ENCODE peak calls at places on chromosomes 13 and 19, in four cellular contexts. O is H9, W is neuronal stem cell, C is IMR-90. Y is an unnamed sample.

GRCh38 chr19:5498817-5499535 is 43.8 kb downstream of the ZNRF4 start:
- DNase-seq in O (peak), W (peak), C (no peak), Y (no peak)

GRCh38 chr19:7862413-7862951 is 11.7 kb downstream of the PRR36 start:
- DNase-seq in O (peak), W (peak), C (peak), Y (peak)

GRCh38 chr19:50974702-50975555 is 5.5 kb upstream of the KLK6 start:
- DNase-seq in O (peak), W (no peak), C (no peak), Y (no peak)

GRCh38 chr19:795691-796581 is 1.3 kb upstream of the PTBP1 start:
- DNase-seq in O (peak), W (no peak), C (no peak), Y (no peak)

GRCh38 chr13:42807866-42808265 is 26.5 kb downstream of the FAM216B start:
- DNase-seq in O (no peak), W (no peak), C (peak), Y (no peak)

GRCh38 chr19:30441011-30441410 is 68.8 kb downstream of the ZNF536 start:
- DNase-seq in O (no peak), W (no peak), C (no peak), Y (no peak)

GRCh38 chr13:77810430-77810829 is 108.2 kb downstream of the EDNRB start:
- DNase-seq in O (no peak), W (no peak), C (peak), Y (peak)

GRCh38 chr13:36026556-36026955 is 104.6 kb downstream of the DCLK1 start:
- DNase-seq in O (no peak), W (no peak), C (no peak), Y (no peak)

GRCh38 chr19:45769821-45770191 is 754 bp upstream of the SIX5 start:
- DNase-seq in O (no peak), W (no peak), C (peak), Y (no peak)

GRCh38 chr13:103140001-103140671 is 73.9 kb upstream of the SLC10A2 start:
- DNase-seq in O (peak), W (no peak), C (no peak), Y (peak)

GRCh38 chr13:74796126-74796643 is 662.0 kb upstream of the KLF12 start:
- DNase-seq in O (no peak), W (no peak), C (no peak), Y (no peak)

GRCh38 chr19:48108997-48109782 is 1.4 kb downstream of the PLA2G4C start:
- DNase-seq in O (no peak), W (no peak), C (no peak), Y (no peak)

GRCh38 chr19:8149261-8150094 is at the start of gene FBN3:
- DNase-seq in O (peak), W (peak), C (no peak), Y (no peak)

GRCh38 chr13:100110269-100110668 is 21.4 kb downstream of the PCCA start:
- DNase-seq in O (no peak), W (no peak), C (no peak), Y (no peak)

GRCh38 chr19:48872884-48873475 is 759 bp downstream of the PPP1R15A start:
- DNase-seq in O (peak), W (peak), C (peak), Y (peak)

GRCh38 chr13:21203132-21203531 is 26.7 kb downstream of the MRPL57 start:
- DNase-seq in O (no peak), W (no peak), C (peak), Y (no peak)

GRCh38 chr19:33456076-33456844 is 65.3 kb downstream of the PEPD start:
- DNase-seq in O (no peak), W (no peak), C (no peak), Y (no peak)

GRCh38 chr13:112246731-112247470 is 129.3 kb upstream of the SPACA7 start:
- DNase-seq in O (no peak), W (no peak), C (no peak), Y (no peak)

GRCh38 chr13:96052655-96053002 is 572 bp downstream of the UGGT2 start:
- DNase-seq in O (no peak), W (no peak), C (peak), Y (peak)

GRCh38 chr19:12872941-12873890 is 8.0 kb downstream of the DNASE2 start:
- DNase-seq in O (peak), W (no peak), C (peak), Y (peak)

GRCh38 chr13:101399365-101399764 is 16.9 kb downstream of the NALCN start:
- DNase-seq in O (no peak), W (no peak), C (peak), Y (no peak)

GRCh38 chr19:56705939-56706338 is 34.4 kb upstream of the ZNF835 start:
- DNase-seq in O (no peak), W (no peak), C (no peak), Y (no peak)

GRCh38 chr19:14383556-14383897 is 2.3 kb downstream of the ADGRE5 start:
- DNase-seq in O (no peak), W (no peak), C (peak), Y (peak)
- H2BK120ac ChIP-seq in O (no peak), W (no peak), C (peak), Y (peak)

GRCh38 chr19:55145241-55145640 is 3.8 kb downstream of the TNNT1 start:
- DNase-seq in O (no peak), W (no peak), C (no peak), Y (no peak)

GRCh38 chr19:55146078-55146647 is 2.8 kb downstream of the TNNT1 start:
- DNase-seq in O (peak), W (no peak), C (no peak), Y (no peak)

GRCh38 chr19:55146648-55147218 is 2.3 kb downstream of the TNNT1 start:
- DNase-seq in O (peak), W (no peak), C (no peak), Y (no peak)

GRCh38 chr19:55149078-55150003 is at the start of gene TNNT1:
- DNase-seq in O (peak), W (no peak), C (no peak), Y (peak)

DNA sequence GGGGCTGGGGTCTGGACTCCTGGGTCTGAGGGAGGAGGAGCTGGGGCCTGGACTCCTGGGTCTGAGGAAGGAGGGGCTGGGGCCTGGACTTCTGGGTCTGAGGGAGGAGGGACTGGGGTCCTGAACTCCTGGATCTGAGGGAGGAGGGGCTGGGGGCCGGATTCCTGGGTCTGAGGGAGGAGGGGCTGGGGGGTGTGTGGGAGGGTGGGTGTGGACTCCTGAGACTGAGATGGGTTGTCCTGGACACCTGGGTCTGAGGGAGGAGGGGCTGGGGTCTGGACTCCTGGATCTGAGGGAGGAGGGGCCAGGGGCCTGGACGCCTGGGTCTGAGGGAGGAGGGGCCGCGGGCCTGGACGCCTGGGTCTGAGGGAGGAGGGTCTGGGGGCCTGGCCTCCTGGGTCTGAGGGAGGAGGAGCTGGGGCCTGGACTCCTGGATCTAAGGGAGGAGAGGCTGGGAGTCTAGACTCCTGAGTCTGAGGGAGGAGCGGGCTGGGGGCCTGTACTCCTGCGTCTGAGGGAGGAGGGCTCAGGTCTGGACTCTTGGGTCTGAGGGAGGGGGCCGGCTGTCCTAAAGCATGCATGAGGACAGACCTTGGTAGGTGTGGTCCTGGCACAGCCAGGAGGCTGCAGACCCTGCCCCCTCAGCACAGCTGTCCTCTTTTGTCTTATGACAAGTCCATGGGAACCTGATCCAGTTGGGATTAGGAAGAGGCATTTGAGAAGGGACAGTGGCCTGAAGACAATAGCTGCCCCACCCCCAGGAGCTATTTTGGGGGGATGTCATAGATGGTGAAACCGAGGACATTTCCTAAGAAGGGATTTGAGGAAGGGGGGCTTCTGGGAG is 1.4 kb downstream of the TNNT1 start:
- DNase-seq in O (peak), W (no peak), C (no peak), Y (no peak)
- H2BK120ac ChIP-seq in O (no peak), W (no peak), C (no peak), Y (no peak)

DNA sequence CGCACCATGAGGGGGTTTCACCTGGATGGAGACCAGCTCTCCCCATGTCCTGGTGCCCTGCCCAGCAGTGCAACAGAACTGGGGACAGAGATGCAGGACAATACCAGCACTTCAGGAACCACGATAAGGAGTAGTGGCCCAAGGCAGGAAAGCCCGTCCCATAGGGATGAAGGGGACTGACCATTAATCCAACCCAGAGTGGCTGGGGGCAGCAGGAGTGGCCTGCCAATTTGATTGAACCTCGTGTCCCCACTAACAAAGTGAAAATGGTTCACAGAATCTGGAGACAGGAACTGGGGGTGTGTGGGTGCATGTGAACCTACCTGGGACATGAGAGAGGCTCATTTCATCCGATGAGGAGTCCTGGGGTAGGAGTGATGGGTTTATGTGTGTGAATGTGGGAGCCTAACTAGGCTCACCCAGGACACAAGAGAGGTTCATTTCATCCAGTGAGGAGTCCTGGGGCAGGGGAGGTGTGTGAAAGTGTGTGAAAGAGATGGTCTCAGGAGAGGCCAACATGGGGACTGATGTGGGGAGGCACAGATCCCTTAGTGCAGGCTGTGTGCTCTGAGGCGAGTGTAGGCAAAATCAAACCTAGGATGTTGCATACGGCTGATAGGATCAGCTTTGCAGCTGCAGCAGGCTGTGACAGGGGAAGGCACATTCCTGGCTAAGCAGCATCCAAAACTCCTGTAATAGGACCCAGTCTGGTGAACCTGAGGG is 98.2 kb downstream of the ZNF429 start:
- DNase-seq in O (no peak), W (no peak), C (no peak), Y (no peak)
- H2BK120ac ChIP-seq in O (no peak), W (no peak), C (no peak), Y (peak)

DNA sequence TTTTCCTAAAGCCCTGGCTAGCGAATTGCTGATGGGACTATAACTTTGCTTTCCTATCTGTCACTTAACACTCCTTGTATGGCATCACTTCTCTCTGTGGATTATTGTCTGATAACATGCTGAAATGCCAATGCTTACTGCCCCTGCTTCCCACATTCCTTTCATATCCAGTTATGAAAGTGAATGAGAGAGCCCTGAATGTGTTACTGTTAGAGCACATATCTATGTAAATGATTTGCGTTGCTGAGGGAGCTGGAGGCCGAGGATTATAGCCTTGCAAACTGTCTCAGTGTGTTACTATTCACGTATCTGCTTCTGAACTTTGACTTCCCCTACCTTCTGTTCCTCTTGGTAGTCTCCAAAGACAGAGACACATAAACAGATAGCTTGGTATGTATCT is 37.8 kb downstream of the POLR1D start:
- DNase-seq in O (no peak), W (no peak), C (no peak), Y (no peak)
- H2BK120ac ChIP-seq in O (no peak), W (no peak), C (peak), Y (no peak)

DNA sequence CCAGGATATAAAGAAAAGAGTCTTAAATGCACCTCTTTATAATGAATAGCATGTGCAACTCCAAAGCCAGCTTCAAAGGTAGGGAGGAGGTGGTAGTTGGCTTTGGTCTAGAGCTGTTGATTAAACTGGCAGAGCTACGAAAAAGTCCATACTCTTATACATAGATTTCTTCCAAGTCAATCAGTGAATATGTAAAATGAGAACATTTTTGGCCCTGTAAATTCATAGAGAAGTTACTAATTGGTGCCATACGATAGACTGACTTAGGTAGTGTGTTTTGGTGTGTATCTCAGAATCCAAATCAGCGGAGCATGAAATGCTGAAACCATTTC is 17.2 kb upstream of the DPY19L3 start:
- DNase-seq in O (no peak), W (no peak), C (no peak), Y (no peak)
- H2BK120ac ChIP-seq in O (no peak), W (no peak), C (no peak), Y (no peak)

GRCh38 chr13:113929628-113930615 is 44.0 kb downstream of the C13orf46 start:
- DNase-seq in O (peak), W (no peak), C (no peak), Y (no peak)

GRCh38 chr13:113930711-113931637 is 42.9 kb downstream of the C13orf46 start:
- DNase-seq in O (peak), W (no peak), C (no peak), Y (no peak)

GRCh38 chr13:113927661-113928581 is 46.0 kb downstream of the C13orf46 start:
- DNase-seq in O (peak), W (no peak), C (peak), Y (peak)

GRCh38 chr13:113926951-113927660 is 46.8 kb downstream of the C13orf46 start:
- DNase-seq in O (peak), W (no peak), C (no peak), Y (no peak)

DNA sequence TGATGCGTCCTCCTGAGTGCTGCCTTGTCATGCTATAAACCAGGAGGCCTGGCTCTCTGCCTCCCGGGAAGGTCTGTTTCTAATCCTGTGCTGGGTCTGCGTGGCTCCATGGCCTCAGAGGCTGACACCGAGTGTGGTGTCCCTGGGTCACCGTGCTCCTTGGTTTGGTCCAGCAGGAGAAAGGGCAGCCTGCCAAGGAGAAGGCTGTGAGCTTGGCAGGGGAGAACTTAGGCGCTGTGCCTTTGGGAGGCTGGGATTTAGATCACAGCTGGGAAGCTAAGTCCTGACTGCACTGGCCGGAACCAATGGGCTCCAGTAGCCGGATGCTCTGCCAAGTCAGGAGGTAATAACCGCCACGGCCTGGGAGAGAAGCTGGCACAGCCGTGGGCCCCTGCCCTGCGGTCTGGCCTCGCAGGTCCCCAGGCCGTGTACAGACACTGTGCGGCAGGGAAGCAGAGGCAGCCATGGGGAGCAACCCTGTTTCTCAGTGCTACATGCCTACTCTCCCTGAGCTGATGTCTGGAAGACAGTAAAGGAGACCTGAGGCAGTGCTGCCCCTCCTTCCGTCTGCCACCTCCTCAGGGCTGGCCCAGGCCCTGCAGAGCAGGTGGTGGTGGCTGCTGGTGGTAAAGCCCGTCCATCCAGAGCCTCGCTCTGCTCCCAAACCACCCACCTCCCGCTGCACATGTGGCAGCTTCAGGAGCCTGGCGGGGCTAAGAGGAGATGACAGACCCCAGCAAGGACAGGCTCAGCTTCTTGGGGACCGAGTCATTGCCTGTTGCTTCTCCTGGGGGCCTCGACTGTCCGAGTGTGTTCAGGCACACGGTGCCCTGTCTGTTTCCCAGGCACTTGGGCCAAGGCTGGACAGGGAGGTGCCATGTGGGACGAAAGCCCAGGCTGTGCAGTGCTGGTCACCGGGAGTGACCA is 44.9 kb downstream of the C13orf46 start:
- DNase-seq in O (peak), W (no peak), C (peak), Y (no peak)
- H2BK120ac ChIP-seq in O (no peak), W (no peak), C (peak), Y (no peak)

GRCh38 chr19:35644206-35644986 is 2.9 kb downstream of the ETV2 start:
- DNase-seq in O (peak), W (peak), C (peak), Y (peak)

GRCh38 chr19:35642798-35643254 is 1.3 kb downstream of the ETV2 start:
- DNase-seq in O (no peak), W (no peak), C (no peak), Y (no peak)

GRCh38 chr19:35641515-35642151 is at the start of gene ETV2:
- DNase-seq in O (peak), W (no peak), C (peak), Y (no peak)

GRCh38 chr19:35643255-35644205 is 2.0 kb downstream of the ETV2 start:
- DNase-seq in O (peak), W (peak), C (peak), Y (peak)

GRCh38 chr19:35642312-35642711 is 767 bp downstream of the ETV2 start:
- DNase-seq in O (peak), W (no peak), C (no peak), Y (no peak)
- H2BK120ac ChIP-seq in O (no peak), W (peak), C (no peak), Y (no peak)

DNA sequence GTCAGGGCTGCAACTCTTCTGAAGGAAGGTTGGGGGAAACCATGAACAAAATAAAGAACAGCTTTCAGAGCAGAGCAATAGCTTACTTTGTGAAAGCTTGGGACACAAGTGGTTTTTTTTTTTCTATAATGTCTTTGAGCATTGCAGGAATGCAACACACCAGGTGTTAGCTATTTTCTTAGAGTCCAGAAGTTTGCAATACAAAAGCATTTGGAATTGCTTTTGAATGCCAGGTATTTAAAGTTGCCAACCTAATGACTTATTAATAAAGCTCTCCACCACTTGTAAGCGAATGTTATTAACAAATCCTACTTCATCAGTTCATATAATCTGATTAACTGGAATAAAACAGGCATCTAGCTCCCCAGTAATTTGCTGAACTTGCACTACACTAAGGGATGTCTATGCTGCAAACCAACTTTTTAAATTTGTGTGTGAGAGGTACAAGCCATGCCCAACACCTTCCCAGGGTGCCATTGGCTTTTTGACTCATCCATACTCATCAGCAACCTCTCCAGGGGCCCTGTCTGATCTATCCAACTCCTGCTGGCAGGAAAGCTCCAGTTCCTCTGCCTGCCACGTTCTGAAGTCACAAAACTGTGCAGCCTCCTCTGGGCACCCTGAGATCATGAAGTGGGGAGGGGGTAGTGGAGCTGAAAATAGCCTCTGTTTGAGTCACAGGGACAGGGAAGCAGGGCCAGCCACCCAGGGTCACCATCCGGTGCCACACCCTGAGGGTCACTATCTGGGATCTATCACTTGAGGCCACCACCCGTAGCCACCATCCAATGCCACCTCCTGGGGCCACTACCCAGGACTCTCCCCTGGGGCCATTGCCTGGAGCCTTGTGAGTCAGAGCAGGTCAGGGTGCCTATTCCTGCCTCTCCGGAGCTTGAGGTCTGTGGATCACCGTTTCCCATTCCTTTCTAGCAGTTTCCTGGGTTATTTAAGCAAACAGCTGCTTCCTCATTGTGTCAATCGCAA is 172.3 kb downstream of the NUFIP1 start:
- DNase-seq in O (no peak), W (no peak), C (peak), Y (peak)
- H2BK120ac ChIP-seq in O (no peak), W (no peak), C (peak), Y (peak)

Y was measured in trophoblast cell.